ENCODE peak calls at places on chromosomes 11 and 22, in nine cellular contexts. Q is A549; M is esophagus squamous epithelium; E is foreskin fibroblast; U is OCI-LY7; J is IMR-90; B is kidney; T is BJ; I is CD8-positive, alpha-beta T cell. S is an unnamed sample.

GRCh38 chr11:110147965-110148709 is 54.9 kb downstream of the ZC3H12C start:
- DNase-seq in T (no peak), M (no peak), U (no peak), Q (peak), I (no peak), E (peak), B (no peak), J (peak), S (no peak)

GRCh38 chr11:48150213-48150612 is 66.4 kb upstream of the OR4B1 start:
- DNase-seq in U (no peak), B (no peak), J (peak), T (no peak), Q (no peak), I (no peak), M (no peak), E (peak), S (no peak)

GRCh38 chr22:47449508-47450270 is 687.2 kb downstream of the TBC1D22A start:
- DNase-seq in Q (no peak), M (no peak), I (no peak), T (no peak), U (no peak), B (no peak), J (no peak), E (no peak), S (no peak)

GRCh38 chr11:122149232-122149631 is 33.2 kb upstream of the BLID start:
- DNase-seq in U (no peak), M (no peak), J (no peak), T (no peak), I (no peak), E (no peak), Q (no peak), B (no peak), S (no peak)

GRCh38 chr11:43367382-43368178 is 8.9 kb downstream of the TTC17 start:
- DNase-seq in E (peak), J (peak), Q (no peak), B (no peak), U (peak), M (no peak), T (no peak), I (no peak), S (no peak)

GRCh38 chr11:117513666-117514065 is 186.0 kb downstream of the CEP164 start:
- DNase-seq in Q (no peak), I (no peak), E (no peak), M (no peak), T (no peak), J (no peak), U (no peak), B (no peak), S (no peak)

GRCh38 chr11:62922653-62923371 is 1.6 kb upstream of the CHRM1 start:
- DNase-seq in U (peak), T (no peak), E (peak), Q (peak), J (no peak), M (no peak), B (peak), I (no peak), S (no peak)

GRCh38 chr11:66967670-66968425 is 7.3 kb upstream of the C11orf86 start:
- DNase-seq in J (peak), U (no peak), I (no peak), B (no peak), E (peak), T (no peak), Q (no peak), M (no peak), S (no peak)

GRCh38 chr22:47918276-47918928 is 1156.0 kb downstream of the TBC1D22A start:
- DNase-seq in Q (no peak), E (no peak), B (no peak), M (no peak), T (no peak), I (peak), J (no peak), U (peak), S (no peak)

GRCh38 chr11:69898123-69898522 is 78.9 kb upstream of the FGF3 start:
- DNase-seq in T (no peak), U (no peak), B (peak), Q (no peak), E (no peak), J (no peak), M (no peak), I (no peak), S (no peak)

GRCh38 chr11:11608783-11609232 is 13.0 kb downstream of the GALNT18 start:
- DNase-seq in B (no peak), T (peak), U (no peak), E (peak), I (no peak), M (no peak), J (peak), Q (no peak), S (no peak)

GRCh38 chr11:108221981-108222685 is at the start of gene NPAT:
- DNase-seq in B (no peak), Q (no peak), T (no peak), M (no peak), J (no peak), I (peak), U (peak), E (no peak), S (no peak)

GRCh38 chr11:110501428-110501827 is 71.7 kb downstream of the FDX1 start:
- DNase-seq in E (no peak), J (no peak), U (no peak), I (no peak), M (no peak), Q (no peak), T (no peak), B (no peak), S (no peak)

GRCh38 chr11:29317669-29318068 is 699.2 kb downstream of the KCNA4 start:
- DNase-seq in B (no peak), Q (no peak), T (no peak), U (no peak), J (peak), M (no peak), I (no peak), E (no peak), S (no peak)
- H3K4me3 ChIP-seq in B (no peak), Q (no peak), T (no peak), U (no peak), J (peak), M (no peak), I (no peak), E (no peak), S (no peak)

GRCh38 chr22:43128116-43128515 is 15.1 kb downstream of the MCAT start:
- DNase-seq in T (no peak), M (no peak), I (no peak), J (no peak), U (peak), E (no peak), Q (no peak), B (no peak), S (no peak)
- H3K4me3 ChIP-seq in T (no peak), M (no peak), I (no peak), J (no peak), U (peak), E (no peak), Q (no peak), B (no peak), S (no peak)

GRCh38 chr22:46077669-46078099 is 72.6 kb upstream of the PPARA start:
- DNase-seq in J (no peak), T (no peak), E (peak), B (peak), M (no peak), I (no peak), U (no peak), Q (no peak), S (no peak)

GRCh38 chr22:46074771-46075551 is 75.4 kb upstream of the PPARA start:
- DNase-seq in T (no peak), B (peak), E (peak), U (no peak), J (no peak), I (no peak), Q (no peak), M (no peak), S (no peak)

GRCh38 chr22:46076651-46077339 is 73.5 kb upstream of the PPARA start:
- DNase-seq in B (peak), U (no peak), Q (no peak), I (no peak), T (no peak), M (no peak), J (peak), E (peak), S (no peak)

GRCh38 chr22:46073683-46074504 is 76.4 kb upstream of the PPARA start:
- DNase-seq in T (no peak), Q (no peak), E (peak), M (no peak), I (no peak), U (no peak), J (peak), B (peak), S (no peak)

GRCh38 chr22:46075764-46076531 is 74.4 kb upstream of the PPARA start:
- DNase-seq in T (no peak), Q (no peak), M (no peak), J (no peak), E (no peak), I (no peak), B (peak), U (no peak), S (no peak)
- H3K4me3 ChIP-seq in T (peak), Q (peak), M (peak), J (no peak), E (peak), I (no peak), B (peak), U (no peak), S (peak)

GRCh38 chr22:38467904-38468760 is at the start of gene KDELR3:
- DNase-seq in U (no peak), E (peak), J (peak), T (no peak), M (no peak), B (peak), I (peak), Q (peak), S (no peak)
- H3K4me3 ChIP-seq in U (no peak), E (peak), J (peak), T (peak), M (peak), B (peak), I (peak), Q (peak), S (peak)

S was measured in HFF-Myc.